ENCODE peak calls at places on chromosome 3, in eight cellular contexts. One of them, this sample, is unnamed.
A peak's percentile ranks its signal among the peaks of the same experiment; 100 is the strongest.

GRCh38 chr3:139559541-139559940 is 20.0 kb upstream of the RBP1 start:
- DNase-seq in WERI-Rb-1: no peak
- DNase-seq in CD8-positive, alpha-beta T cell: no peak
- DNase-seq in substantia nigra: no peak
- DNase-seq in colonic mucosa: no peak
- DNase-seq in stomach: no peak
- DNase-seq in right atrium auricular region: no peak
- DNase-seq in esophagus squamous epithelium: no peak
- DNase-seq in this sample: no peak

GRCh38 chr3:173977747-173978146 is 580.2 kb downstream of the NLGN1 start:
- DNase-seq in esophagus squamous epithelium: no peak
- DNase-seq in stomach: no peak
- DNase-seq in colonic mucosa: no peak
- DNase-seq in CD8-positive, alpha-beta T cell: no peak
- DNase-seq in substantia nigra: no peak
- DNase-seq in WERI-Rb-1: no peak
- DNase-seq in right atrium auricular region: no peak
- DNase-seq in this sample: no peak

GRCh38 chr3:152969557-152970300 is 134.8 kb downstream of the P2RY1 start:
- DNase-seq in CD8-positive, alpha-beta T cell: no peak
- DNase-seq in right atrium auricular region: no peak
- DNase-seq in colonic mucosa: no peak
- DNase-seq in esophagus squamous epithelium: no peak
- DNase-seq in WERI-Rb-1: no peak
- DNase-seq in stomach: no peak
- DNase-seq in substantia nigra: no peak
- DNase-seq in this sample: no peak

GRCh38 chr3:9930804-9931418 is 2.7 kb upstream of the CRELD1 start:
- DNase-seq in WERI-Rb-1: peak; percentile 38
- DNase-seq in substantia nigra: no peak
- DNase-seq in stomach: no peak
- DNase-seq in esophagus squamous epithelium: no peak
- DNase-seq in CD8-positive, alpha-beta T cell: no peak
- DNase-seq in right atrium auricular region: no peak
- DNase-seq in colonic mucosa: no peak
- DNase-seq in this sample: no peak

GRCh38 chr3:13012228-13012691 is 61.0 kb downstream of the IQSEC1 start:
- DNase-seq in esophagus squamous epithelium: no peak
- DNase-seq in CD8-positive, alpha-beta T cell: peak; percentile 70
- DNase-seq in right atrium auricular region: peak; percentile 84
- DNase-seq in stomach: peak; percentile 70
- DNase-seq in WERI-Rb-1: no peak
- DNase-seq in colonic mucosa: peak; percentile 51
- DNase-seq in substantia nigra: peak; percentile 71
- DNase-seq in this sample: no peak

GRCh38 chr3:43062556-43063040 is 43.3 kb downstream of the POMGNT2 start:
- DNase-seq in esophagus squamous epithelium: no peak
- DNase-seq in CD8-positive, alpha-beta T cell: no peak
- DNase-seq in right atrium auricular region: peak; percentile 57
- DNase-seq in substantia nigra: no peak
- DNase-seq in WERI-Rb-1: no peak
- DNase-seq in stomach: no peak
- DNase-seq in colonic mucosa: no peak
- DNase-seq in this sample: no peak

GRCh38 chr3:172396400-172396799 is 51.9 kb downstream of the GHSR start:
- DNase-seq in right atrium auricular region: no peak
- DNase-seq in CD8-positive, alpha-beta T cell: no peak
- DNase-seq in substantia nigra: no peak
- DNase-seq in esophagus squamous epithelium: no peak
- DNase-seq in colonic mucosa: no peak
- DNase-seq in stomach: no peak
- DNase-seq in WERI-Rb-1: no peak
- DNase-seq in this sample: no peak

GRCh38 chr3:59734061-59734460 is 684.2 kb upstream of the CFAP20DC start:
- DNase-seq in colonic mucosa: no peak
- DNase-seq in WERI-Rb-1: no peak
- DNase-seq in esophagus squamous epithelium: no peak
- DNase-seq in stomach: no peak
- DNase-seq in CD8-positive, alpha-beta T cell: no peak
- DNase-seq in substantia nigra: no peak
- DNase-seq in right atrium auricular region: no peak
- DNase-seq in this sample: no peak

GRCh38 chr3:85007195-85008094 is 48.7 kb downstream of the CADM2 start:
- DNase-seq in stomach: no peak
- DNase-seq in substantia nigra: no peak
- DNase-seq in colonic mucosa: no peak
- DNase-seq in CD8-positive, alpha-beta T cell: no peak
- DNase-seq in right atrium auricular region: no peak
- DNase-seq in esophagus squamous epithelium: no peak
- DNase-seq in WERI-Rb-1: no peak
- DNase-seq in this sample: no peak

GRCh38 chr3:17055374-17056276 is 170.9 kb downstream of the PLCL2 start:
- DNase-seq in colonic mucosa: no peak
- DNase-seq in right atrium auricular region: no peak
- DNase-seq in WERI-Rb-1: no peak
- DNase-seq in substantia nigra: no peak
- DNase-seq in stomach: no peak
- DNase-seq in esophagus squamous epithelium: no peak
- DNase-seq in CD8-positive, alpha-beta T cell: no peak
- DNase-seq in this sample: no peak

GRCh38 chr3:115245437-115245836 is 98.3 kb upstream of the ZBTB20 start:
- DNase-seq in CD8-positive, alpha-beta T cell: no peak
- DNase-seq in stomach: no peak
- DNase-seq in esophagus squamous epithelium: no peak
- DNase-seq in right atrium auricular region: no peak
- DNase-seq in colonic mucosa: no peak
- DNase-seq in WERI-Rb-1: no peak
- DNase-seq in substantia nigra: no peak
- DNase-seq in this sample: no peak
- H3K27ac ChIP-seq in CD8-positive, alpha-beta T cell: no peak overlapping the region
- H3K27ac ChIP-seq in stomach: no peak overlapping the region
- H3K27ac ChIP-seq in esophagus squamous epithelium: no peak overlapping the region
- H3K27ac ChIP-seq in right atrium auricular region: no peak overlapping the region
- H3K27ac ChIP-seq in colonic mucosa: no peak overlapping the region
- H3K27ac ChIP-seq in WERI-Rb-1: no peak overlapping the region
- H3K27ac ChIP-seq in substantia nigra: no peak overlapping the region
- H3K27ac ChIP-seq in this sample: no peak overlapping the region

GRCh38 chr3:195550723-195551122 is 7.6 kb upstream of the PPP1R2 start:
- DNase-seq in WERI-Rb-1: no peak
- DNase-seq in esophagus squamous epithelium: no peak
- DNase-seq in right atrium auricular region: no peak
- DNase-seq in CD8-positive, alpha-beta T cell: no peak
- DNase-seq in stomach: no peak
- DNase-seq in substantia nigra: no peak
- DNase-seq in colonic mucosa: no peak
- DNase-seq in this sample: no peak
- H3K27ac ChIP-seq in WERI-Rb-1: no peak overlapping the region
- H3K27ac ChIP-seq in esophagus squamous epithelium: peak overlapping the region; percentile 79
- H3K27ac ChIP-seq in right atrium auricular region: no peak overlapping the region
- H3K27ac ChIP-seq in CD8-positive, alpha-beta T cell: peak overlapping the region; percentile 87
- H3K27ac ChIP-seq in stomach: peak overlapping the region; percentile 54
- H3K27ac ChIP-seq in substantia nigra: no peak overlapping the region
- H3K27ac ChIP-seq in colonic mucosa: peak overlapping the region; percentile 49
- H3K27ac ChIP-seq in this sample: no peak overlapping the region

DNA sequence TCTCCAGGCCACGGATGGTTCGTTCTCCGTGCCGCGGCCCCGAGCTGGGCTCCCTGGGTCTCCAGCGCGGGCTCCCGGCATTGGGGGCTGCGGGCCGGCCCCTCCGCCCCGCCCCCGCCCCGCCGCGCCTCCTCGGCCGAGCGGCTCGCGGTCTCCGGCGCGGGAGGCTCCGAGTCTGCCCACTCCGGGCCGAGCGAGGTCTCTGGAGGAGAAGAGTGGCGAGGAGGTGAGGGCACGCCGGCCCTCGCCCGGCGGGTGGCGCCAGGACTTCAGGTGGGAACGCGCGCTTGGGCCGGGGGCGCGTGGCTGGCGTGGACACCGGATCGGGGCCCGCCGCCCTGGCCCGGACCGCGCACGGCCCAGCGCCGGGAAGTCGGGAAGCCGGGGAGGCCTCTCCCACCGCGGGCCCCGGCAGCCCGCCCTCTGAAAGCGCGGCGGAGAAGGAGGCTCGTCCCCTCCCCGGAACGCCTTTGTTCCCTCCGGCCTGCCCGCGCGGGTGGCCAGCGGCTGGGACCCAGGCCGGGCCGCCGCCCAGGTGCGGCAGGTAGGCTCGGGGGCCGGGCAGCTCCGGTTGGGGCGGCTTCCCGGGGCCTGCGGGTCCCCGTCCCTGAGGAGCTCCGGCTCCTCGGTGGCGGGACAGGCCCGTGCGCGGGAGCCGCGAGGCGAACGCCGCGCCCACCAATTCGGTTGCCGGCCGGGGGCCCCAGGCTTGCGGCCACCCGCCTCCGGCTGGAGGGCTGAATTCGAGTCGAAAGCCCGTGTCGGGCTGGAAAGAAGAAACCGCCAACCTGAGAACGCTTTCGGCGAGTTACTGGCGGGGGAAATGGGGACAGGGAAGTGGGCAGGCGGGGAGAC is 1.1 kb downstream of the B3GNT5 start:
- DNase-seq in substantia nigra: no peak
- DNase-seq in CD8-positive, alpha-beta T cell: no peak
- DNase-seq in stomach: peak; percentile 54
- DNase-seq in WERI-Rb-1: peak; percentile 47
- DNase-seq in right atrium auricular region: no peak
- DNase-seq in esophagus squamous epithelium: no peak
- DNase-seq in colonic mucosa: peak; percentile 40
- DNase-seq in this sample: peak; percentile 84
- H3K27ac ChIP-seq in substantia nigra: peak overlapping the region; percentile 68
- H3K27ac ChIP-seq in CD8-positive, alpha-beta T cell: no peak overlapping the region
- H3K27ac ChIP-seq in stomach: peak overlapping the region; percentile 95
- H3K27ac ChIP-seq in WERI-Rb-1: peak overlapping the region; percentile 71
- H3K27ac ChIP-seq in right atrium auricular region: peak overlapping the region; percentile 81
- H3K27ac ChIP-seq in esophagus squamous epithelium: peak overlapping the region; percentile 94
- H3K27ac ChIP-seq in colonic mucosa: peak overlapping the region; percentile 78
- H3K27ac ChIP-seq in this sample: peak overlapping the region; percentile 90

DNA sequence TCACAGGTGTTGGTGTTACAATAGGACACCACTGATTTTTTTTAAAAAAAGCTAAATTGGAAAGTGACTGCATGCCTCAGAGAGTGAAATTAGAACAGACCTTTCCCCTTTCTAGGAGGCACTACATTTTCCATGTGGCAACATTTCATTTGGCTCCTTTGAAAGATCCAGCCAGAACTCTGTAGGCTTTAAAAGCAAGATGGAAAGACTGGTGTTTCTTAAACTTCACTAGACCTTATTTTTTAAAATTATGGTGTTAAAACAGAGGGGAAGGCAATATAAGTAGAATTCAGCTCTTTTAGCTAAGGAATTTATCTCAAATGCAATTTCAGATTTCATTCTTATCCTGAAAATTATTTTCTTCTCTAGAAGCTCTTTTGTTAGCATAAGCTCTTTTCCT is 317.6 kb upstream of the TGFBR2 start:
- DNase-seq in substantia nigra: no peak
- DNase-seq in WERI-Rb-1: no peak
- DNase-seq in right atrium auricular region: no peak
- DNase-seq in colonic mucosa: no peak
- DNase-seq in esophagus squamous epithelium: no peak
- DNase-seq in CD8-positive, alpha-beta T cell: no peak
- DNase-seq in stomach: no peak
- DNase-seq in this sample: no peak
- H3K27ac ChIP-seq in substantia nigra: no peak overlapping the region
- H3K27ac ChIP-seq in WERI-Rb-1: no peak overlapping the region
- H3K27ac ChIP-seq in right atrium auricular region: no peak overlapping the region
- H3K27ac ChIP-seq in colonic mucosa: peak overlapping the region; percentile 42
- H3K27ac ChIP-seq in esophagus squamous epithelium: no peak overlapping the region
- H3K27ac ChIP-seq in CD8-positive, alpha-beta T cell: no peak overlapping the region
- H3K27ac ChIP-seq in stomach: peak overlapping the region; percentile 47
- H3K27ac ChIP-seq in this sample: no peak overlapping the region

GRCh38 chr3:155737844-155738460 is 6.9 kb downstream of the PLCH1 start:
- DNase-seq in substantia nigra: no peak
- DNase-seq in stomach: peak; percentile 75
- DNase-seq in esophagus squamous epithelium: no peak
- DNase-seq in CD8-positive, alpha-beta T cell: no peak
- DNase-seq in right atrium auricular region: no peak
- DNase-seq in colonic mucosa: peak; percentile 85
- DNase-seq in WERI-Rb-1: no peak
- DNase-seq in this sample: no peak
- H3K27ac ChIP-seq in substantia nigra: no peak overlapping the region
- H3K27ac ChIP-seq in stomach: peak overlapping the region; percentile 84
- H3K27ac ChIP-seq in esophagus squamous epithelium: no peak overlapping the region
- H3K27ac ChIP-seq in CD8-positive, alpha-beta T cell: no peak overlapping the region
- H3K27ac ChIP-seq in right atrium auricular region: no peak overlapping the region
- H3K27ac ChIP-seq in colonic mucosa: peak overlapping the region; percentile 89
- H3K27ac ChIP-seq in WERI-Rb-1: no peak overlapping the region
- H3K27ac ChIP-seq in this sample: peak overlapping the region; percentile 92

GRCh38 chr3:99658274-99658673 is 19.9 kb downstream of the COL8A1 start:
- DNase-seq in right atrium auricular region: no peak
- DNase-seq in esophagus squamous epithelium: no peak
- DNase-seq in WERI-Rb-1: no peak
- DNase-seq in colonic mucosa: no peak
- DNase-seq in CD8-positive, alpha-beta T cell: no peak
- DNase-seq in stomach: no peak
- DNase-seq in substantia nigra: no peak
- DNase-seq in this sample: no peak
- H3K27ac ChIP-seq in right atrium auricular region: peak overlapping the region; percentile 56
- H3K27ac ChIP-seq in esophagus squamous epithelium: peak overlapping the region; percentile 25
- H3K27ac ChIP-seq in WERI-Rb-1: no peak overlapping the region
- H3K27ac ChIP-seq in colonic mucosa: no peak overlapping the region
- H3K27ac ChIP-seq in CD8-positive, alpha-beta T cell: no peak overlapping the region
- H3K27ac ChIP-seq in stomach: no peak overlapping the region
- H3K27ac ChIP-seq in substantia nigra: no peak overlapping the region
- H3K27ac ChIP-seq in this sample: no peak overlapping the region

DNA sequence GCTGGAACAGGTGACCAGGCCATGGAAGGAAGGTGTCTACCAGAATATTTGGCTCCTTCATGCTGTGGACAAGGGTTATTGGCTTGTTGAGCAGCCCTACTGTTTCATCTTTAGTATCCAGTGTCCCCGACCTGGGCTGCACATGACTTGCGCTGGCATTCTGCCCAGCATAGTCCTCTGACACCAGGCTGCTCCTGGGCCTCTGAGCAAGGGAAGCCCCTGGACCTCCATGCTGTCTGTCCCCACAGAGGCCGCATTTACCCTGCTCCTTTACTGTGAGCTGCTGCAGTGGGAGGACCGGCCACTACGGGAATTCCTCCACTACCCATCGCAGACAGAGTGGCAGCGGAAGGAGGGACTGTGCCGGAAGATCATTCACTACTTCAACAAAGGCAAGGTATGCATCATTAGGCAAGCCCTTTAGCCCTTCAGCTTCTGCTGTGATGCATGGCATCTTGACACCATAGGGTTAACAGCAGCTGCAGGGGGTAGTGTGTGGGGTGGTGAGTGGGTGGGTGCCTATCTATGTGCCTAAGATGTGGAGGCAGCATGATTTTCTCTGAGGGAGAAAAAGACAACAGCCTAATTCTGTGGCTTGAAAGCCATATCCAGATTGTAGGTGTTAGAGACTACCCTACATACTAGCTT is 44.0 kb upstream of the MANF start:
- DNase-seq in CD8-positive, alpha-beta T cell: no peak
- DNase-seq in colonic mucosa: no peak
- DNase-seq in WERI-Rb-1: no peak
- DNase-seq in stomach: no peak
- DNase-seq in esophagus squamous epithelium: no peak
- DNase-seq in right atrium auricular region: no peak
- DNase-seq in substantia nigra: no peak
- DNase-seq in this sample: no peak
- H3K27ac ChIP-seq in CD8-positive, alpha-beta T cell: no peak overlapping the region
- H3K27ac ChIP-seq in colonic mucosa: no peak overlapping the region
- H3K27ac ChIP-seq in WERI-Rb-1: no peak overlapping the region
- H3K27ac ChIP-seq in stomach: peak overlapping the region; percentile 70
- H3K27ac ChIP-seq in esophagus squamous epithelium: peak overlapping the region; percentile 53
- H3K27ac ChIP-seq in right atrium auricular region: no peak overlapping the region
- H3K27ac ChIP-seq in substantia nigra: no peak overlapping the region
- H3K27ac ChIP-seq in this sample: no peak overlapping the region